ENCODE peak calls at places on chromosomes 7 and 10, in eight cellular contexts. Z, G, C, Q, K, S, Y and W are unnamed samples.

GRCh38 chr10:62373995-62374861 is at the start of gene ZNF365:
- DNase-seq in Z (peak; percentile 40), G (no peak), C (no peak), Q (peak; percentile 17), K (no peak), S (peak; percentile 32), Y (peak; percentile 33), W (no peak)

GRCh38 chr7:27169658-27170493 is 4.2 kb downstream of the HOXA10 start:
- DNase-seq in Z (no peak), G (no peak), C (no peak), Q (no peak), K (no peak), S (no peak), Y (no peak), W (peak; percentile 28)

GRCh38 chr7:38929460-38930171 is 20.6 kb upstream of the VPS41 start:
- DNase-seq in Z (no peak), G (no peak), C (no peak), Q (no peak), K (no peak), S (no peak), Y (no peak), W (no peak)

GRCh38 chr7:24573554-24574338 is 494 bp downstream of the PALS2 start:
- DNase-seq in Z (no peak), G (no peak), C (peak; percentile 15), Q (peak; percentile 50), K (peak; percentile 37), S (peak; percentile 15), Y (peak; percentile 27), W (peak; percentile 33)

GRCh38 chr7:19026888-19027287 is 90.5 kb downstream of the TWIST1 start:
- DNase-seq in Z (no peak), G (no peak), C (no peak), Q (no peak), K (no peak), S (no peak), Y (no peak), W (no peak)

GRCh38 chr7:85688712-85689111 is 501.9 kb upstream of the SEMA3D start:
- DNase-seq in Z (no peak), G (no peak), C (no peak), Q (no peak), K (no peak), S (no peak), Y (no peak), W (no peak)

GRCh38 chr10:4527281-4527960 is 298.6 kb upstream of the AKR1E2 start:
- DNase-seq in Z (no peak), G (no peak), C (no peak), Q (no peak), K (no peak), S (no peak), Y (no peak), W (no peak)

GRCh38 chr7:81014266-81014665 is 95.4 kb upstream of the SEMA3C start:
- DNase-seq in Z (no peak), G (no peak), C (no peak), Q (no peak), K (no peak), S (no peak), Y (no peak), W (no peak)

GRCh38 chr10:6141296-6142151 is 52.7 kb downstream of the RBM17 start:
- DNase-seq in Z (no peak), G (peak; percentile 49), C (no peak), Q (peak; percentile 61), K (no peak), S (no peak), Y (no peak), W (no peak)

GRCh38 chr10:79179404-79180309 is 110.9 kb downstream of the ZMIZ1 start:
- DNase-seq in Z (no peak), G (no peak), C (no peak), Q (no peak), K (no peak), S (no peak), Y (no peak), W (no peak)

GRCh38 chr10:27525819-27526218 is 21.7 kb downstream of the RAB18 start:
- DNase-seq in Z (no peak), G (peak; percentile 64), C (no peak), Q (no peak), K (no peak), S (no peak), Y (no peak), W (no peak)

GRCh38 chr7:106793015-106793651 is 71.9 kb upstream of the PIK3CG start:
- DNase-seq in Z (no peak), G (no peak), C (peak; percentile 5), Q (no peak), K (no peak), S (no peak), Y (no peak), W (no peak)